ENCODE peak calls at places on chromosomes 3 and 15, in eight cellular contexts. One of them, this sample, is unnamed.
A peak's percentile ranks its signal among the peaks of the same experiment; 100 is the strongest.

GRCh38 chr3:196631655-196632032 is 7.8 kb upstream of the NRROS start:
- DNase-seq in mammary epithelial cell: no peak
- DNase-seq in Panc1: no peak
- DNase-seq in psoas muscle: no peak
- DNase-seq in neural progenitor cell: no peak
- DNase-seq in stomach: no peak
- DNase-seq in A673: no peak
- DNase-seq in heart right ventricle: no peak
- DNase-seq in this sample: no peak

GRCh38 chr3:171883893-171884279 is 40.7 kb downstream of the TMEM212 start:
- DNase-seq in mammary epithelial cell: no peak
- DNase-seq in Panc1: no peak
- DNase-seq in psoas muscle: no peak
- DNase-seq in neural progenitor cell: no peak
- DNase-seq in stomach: no peak
- DNase-seq in A673: no peak
- DNase-seq in heart right ventricle: no peak
- DNase-seq in this sample: no peak

GRCh38 chr15:55991841-55992768 is 1.3 kb downstream of the NEDD4 start:
- DNase-seq in mammary epithelial cell: no peak
- DNase-seq in Panc1: no peak
- DNase-seq in psoas muscle: no peak
- DNase-seq in neural progenitor cell: no peak
- DNase-seq in stomach: no peak
- DNase-seq in A673: no peak
- DNase-seq in heart right ventricle: no peak
- DNase-seq in this sample: no peak

GRCh38 chr3:78178209-78178608 is 1138.3 kb downstream of the ROBO2 start:
- DNase-seq in mammary epithelial cell: no peak
- DNase-seq in Panc1: no peak
- DNase-seq in psoas muscle: no peak
- DNase-seq in neural progenitor cell: no peak
- DNase-seq in stomach: no peak
- DNase-seq in A673: no peak
- DNase-seq in heart right ventricle: no peak
- DNase-seq in this sample: no peak

GRCh38 chr15:63938486-63939061 is 104.8 kb upstream of the HERC1 start:
- DNase-seq in mammary epithelial cell: no peak
- DNase-seq in Panc1: no peak
- DNase-seq in psoas muscle: no peak
- DNase-seq in neural progenitor cell: no peak
- DNase-seq in stomach: no peak
- DNase-seq in A673: peak; percentile 33
- DNase-seq in heart right ventricle: no peak
- DNase-seq in this sample: no peak

GRCh38 chr3:25910997-25911396 is 121.1 kb downstream of the OXSM start:
- DNase-seq in mammary epithelial cell: no peak
- DNase-seq in Panc1: no peak
- DNase-seq in psoas muscle: no peak
- DNase-seq in neural progenitor cell: peak; percentile 65
- DNase-seq in stomach: no peak
- DNase-seq in A673: peak; percentile 61
- DNase-seq in heart right ventricle: no peak
- DNase-seq in this sample: no peak

GRCh38 chr3:138397983-138398382 is 36.4 kb upstream of the ESYT3 start:
- DNase-seq in mammary epithelial cell: no peak
- DNase-seq in Panc1: no peak
- DNase-seq in psoas muscle: no peak
- DNase-seq in neural progenitor cell: no peak
- DNase-seq in stomach: no peak
- DNase-seq in A673: no peak
- DNase-seq in heart right ventricle: no peak
- DNase-seq in this sample: no peak

GRCh38 chr3:68972358-68972979 is 40.1 kb upstream of the TAFA4 start:
- DNase-seq in mammary epithelial cell: peak; percentile 38
- DNase-seq in Panc1: peak; percentile 30
- DNase-seq in psoas muscle: peak; percentile 18
- DNase-seq in neural progenitor cell: peak; percentile 92
- DNase-seq in stomach: no peak
- DNase-seq in A673: peak; percentile 67
- DNase-seq in heart right ventricle: peak; percentile 36
- DNase-seq in this sample: no peak

GRCh38 chr3:14178247-14179113 is at the start of the genes LSM3 and XPC:
- DNase-seq in mammary epithelial cell: peak; percentile 98
- DNase-seq in Panc1: peak; percentile 85
- DNase-seq in psoas muscle: peak; percentile 97
- DNase-seq in neural progenitor cell: peak; percentile 98
- DNase-seq in stomach: peak; percentile 98
- DNase-seq in A673: peak; percentile 99
- DNase-seq in heart right ventricle: peak; percentile 97
- DNase-seq in this sample: peak; percentile 96

GRCh38 chr3:165185707-165186327 is 10.4 kb downstream of the SLITRK3 start:
- DNase-seq in mammary epithelial cell: peak; percentile 25
- DNase-seq in Panc1: peak; percentile 32
- DNase-seq in psoas muscle: peak; percentile 12
- DNase-seq in neural progenitor cell: peak; percentile 84
- DNase-seq in stomach: peak; percentile 49
- DNase-seq in A673: peak; percentile 80
- DNase-seq in heart right ventricle: peak; percentile 29
- DNase-seq in this sample: no peak

GRCh38 chr3:184002469-184002868 is 15.2 kb downstream of the ABCC5 start:
- DNase-seq in mammary epithelial cell: no peak
- DNase-seq in Panc1: no peak
- DNase-seq in psoas muscle: peak; percentile 61
- DNase-seq in neural progenitor cell: no peak
- DNase-seq in stomach: no peak
- DNase-seq in A673: no peak
- DNase-seq in heart right ventricle: peak; percentile 43
- DNase-seq in this sample: no peak

GRCh38 chr3:196688349-196688748 is 23.7 kb downstream of the CEP19 start:
- DNase-seq in mammary epithelial cell: peak; percentile 42
- DNase-seq in Panc1: no peak
- DNase-seq in psoas muscle: peak; percentile 23
- DNase-seq in neural progenitor cell: no peak
- DNase-seq in stomach: no peak
- DNase-seq in A673: peak; percentile 89
- DNase-seq in heart right ventricle: peak; percentile 20
- DNase-seq in this sample: no peak

GRCh38 chr3:104396974-104397669 is 969.6 kb upstream of the ALCAM start:
- DNase-seq in mammary epithelial cell: peak; percentile 17
- DNase-seq in Panc1: no peak
- DNase-seq in psoas muscle: no peak
- DNase-seq in neural progenitor cell: no peak
- DNase-seq in stomach: no peak
- DNase-seq in A673: no peak
- DNase-seq in heart right ventricle: no peak
- DNase-seq in this sample: peak; percentile 27

GRCh38 chr3:54857343-54857742 is 70.5 kb downstream of the LRTM1 start:
- DNase-seq in mammary epithelial cell: peak; percentile 81
- DNase-seq in Panc1: no peak
- DNase-seq in psoas muscle: no peak
- DNase-seq in neural progenitor cell: no peak
- DNase-seq in stomach: no peak
- DNase-seq in A673: no peak
- DNase-seq in heart right ventricle: no peak
- DNase-seq in this sample: no peak

GRCh38 chr3:195886181-195887141 is 21.9 kb downstream of the TNK2 start:
- DNase-seq in mammary epithelial cell: no peak
- DNase-seq in Panc1: no peak
- DNase-seq in psoas muscle: peak; percentile 49
- DNase-seq in neural progenitor cell: no peak
- DNase-seq in stomach: no peak
- DNase-seq in A673: no peak
- DNase-seq in heart right ventricle: peak; percentile 50
- DNase-seq in this sample: no peak

GRCh38 chr3:53109822-53110771 is 20.1 kb downstream of the RFT1 start:
- DNase-seq in mammary epithelial cell: no peak
- DNase-seq in Panc1: no peak
- DNase-seq in psoas muscle: peak; percentile 56
- DNase-seq in neural progenitor cell: peak; percentile 59
- DNase-seq in stomach: peak; percentile 45
- DNase-seq in A673: peak; percentile 27
- DNase-seq in heart right ventricle: no peak
- DNase-seq in this sample: peak; percentile 55

GRCh38 chr3:194339356-194339755 is 11.8 kb downstream of the CPN2 start:
- DNase-seq in mammary epithelial cell: no peak
- DNase-seq in Panc1: no peak
- DNase-seq in psoas muscle: no peak
- DNase-seq in neural progenitor cell: peak; percentile 51
- DNase-seq in stomach: no peak
- DNase-seq in A673: no peak
- DNase-seq in heart right ventricle: no peak
- DNase-seq in this sample: no peak

GRCh38 chr15:89490550-89491315 is 5.7 kb downstream of the RHCG start:
- DNase-seq in mammary epithelial cell: no peak
- DNase-seq in Panc1: no peak
- DNase-seq in psoas muscle: no peak
- DNase-seq in neural progenitor cell: no peak
- DNase-seq in stomach: no peak
- DNase-seq in A673: no peak
- DNase-seq in heart right ventricle: no peak
- DNase-seq in this sample: peak; percentile 53

GRCh38 chr15:89490081-89490480 is 6.3 kb downstream of the RHCG start:
- DNase-seq in mammary epithelial cell: no peak
- DNase-seq in Panc1: no peak
- DNase-seq in psoas muscle: no peak
- DNase-seq in neural progenitor cell: no peak
- DNase-seq in stomach: no peak
- DNase-seq in A673: no peak
- DNase-seq in heart right ventricle: no peak
- DNase-seq in this sample: peak; percentile 6

GRCh38 chr15:89483079-89483478 is 13.3 kb downstream of the RHCG start:
- DNase-seq in mammary epithelial cell: no peak
- DNase-seq in Panc1: no peak
- DNase-seq in psoas muscle: no peak
- DNase-seq in neural progenitor cell: no peak
- DNase-seq in stomach: no peak
- DNase-seq in A673: no peak
- DNase-seq in heart right ventricle: no peak
- DNase-seq in this sample: peak; percentile 32

GRCh38 chr15:89489376-89489775 is 7.0 kb downstream of the RHCG start:
- DNase-seq in mammary epithelial cell: no peak
- DNase-seq in Panc1: no peak
- DNase-seq in psoas muscle: no peak
- DNase-seq in neural progenitor cell: no peak
- DNase-seq in stomach: no peak
- DNase-seq in A673: no peak
- DNase-seq in heart right ventricle: no peak
- DNase-seq in this sample: no peak

GRCh38 chr15:89486726-89487050 is 9.7 kb downstream of the RHCG start:
- DNase-seq in mammary epithelial cell: peak; percentile 26
- DNase-seq in Panc1: no peak
- DNase-seq in psoas muscle: no peak
- DNase-seq in neural progenitor cell: peak; percentile 13
- DNase-seq in stomach: no peak
- DNase-seq in A673: peak; percentile 56
- DNase-seq in heart right ventricle: no peak
- DNase-seq in this sample: peak; percentile 55
- H3K4me1 ChIP-seq in mammary epithelial cell: no peaks in the 10 kb centered on the region
- H3K4me1 ChIP-seq in Panc1: no peaks in the 10 kb centered on the region
- H3K4me1 ChIP-seq in psoas muscle: no peaks in the 10 kb centered on the region
- H3K4me1 ChIP-seq in neural progenitor cell: no peaks in the 10 kb centered on the region
- H3K4me1 ChIP-seq in stomach: no peaks in the 10 kb centered on the region
- H3K4me1 ChIP-seq in A673: no peaks in the 10 kb centered on the region
- H3K4me1 ChIP-seq in heart right ventricle: no peaks in the 10 kb centered on the region
- H3K4me1 ChIP-seq in this sample: no peaks in the 10 kb centered on the region

DNA sequence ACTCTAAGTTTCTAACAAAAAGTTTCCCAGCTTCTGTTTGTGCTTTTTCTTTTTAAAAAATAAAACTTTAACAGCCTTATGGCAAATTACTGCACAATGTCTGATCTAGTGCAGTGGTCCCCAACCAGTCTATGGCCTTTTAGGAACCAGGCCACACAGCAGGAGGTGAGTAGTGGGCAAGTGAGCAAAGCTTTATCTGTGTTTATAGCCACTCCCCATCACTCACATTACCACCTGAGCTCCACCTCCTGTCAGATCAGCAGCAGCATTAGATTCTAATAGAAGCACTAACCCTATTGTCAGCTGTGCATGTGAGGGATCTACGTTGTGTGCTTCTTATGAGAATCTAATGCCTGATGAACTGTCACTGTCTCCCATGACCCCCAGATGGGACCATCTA is 5.6 kb downstream of the MKRN2 start:
- DNase-seq in mammary epithelial cell: no peak
- DNase-seq in Panc1: no peak
- DNase-seq in psoas muscle: no peak
- DNase-seq in neural progenitor cell: no peak
- DNase-seq in stomach: no peak
- DNase-seq in A673: no peak
- DNase-seq in heart right ventricle: no peak
- DNase-seq in this sample: no peak
- H3K4me1 ChIP-seq in mammary epithelial cell: peaks cover 16% of the 10 kb centered on the region
- H3K4me1 ChIP-seq in Panc1: peaks cover 35% of the 10 kb centered on the region
- H3K4me1 ChIP-seq in psoas muscle: peaks cover 70% of the 10 kb centered on the region
- H3K4me1 ChIP-seq in neural progenitor cell: peaks cover 23% of the 10 kb centered on the region
- H3K4me1 ChIP-seq in stomach: peaks cover 35% of the 10 kb centered on the region
- H3K4me1 ChIP-seq in A673: peaks cover 11% of the 10 kb centered on the region
- H3K4me1 ChIP-seq in heart right ventricle: peaks cover 5% of the 10 kb centered on the region
- H3K4me1 ChIP-seq in this sample: peaks cover 54% of the 10 kb centered on the region

GRCh38 chr3:119645813-119646212 is 14.6 kb downstream of the POPDC2 start:
- DNase-seq in mammary epithelial cell: no peak
- DNase-seq in Panc1: no peak
- DNase-seq in psoas muscle: no peak
- DNase-seq in neural progenitor cell: no peak
- DNase-seq in stomach: no peak
- DNase-seq in A673: no peak
- DNase-seq in heart right ventricle: no peak
- DNase-seq in this sample: no peak

GRCh38 chr3:119647177-119647576 is 13.2 kb downstream of the POPDC2 start:
- DNase-seq in mammary epithelial cell: no peak
- DNase-seq in Panc1: no peak
- DNase-seq in psoas muscle: no peak
- DNase-seq in neural progenitor cell: no peak
- DNase-seq in stomach: no peak
- DNase-seq in A673: no peak
- DNase-seq in heart right ventricle: peak; percentile 79
- DNase-seq in this sample: no peak

GRCh38 chr3:119649764-119650163 is 10.6 kb downstream of the POPDC2 start:
- DNase-seq in mammary epithelial cell: no peak
- DNase-seq in Panc1: no peak
- DNase-seq in psoas muscle: no peak
- DNase-seq in neural progenitor cell: no peak
- DNase-seq in stomach: no peak
- DNase-seq in A673: no peak
- DNase-seq in heart right ventricle: no peak
- DNase-seq in this sample: no peak

GRCh38 chr3:119644481-119644880 is 15.9 kb downstream of the POPDC2 start:
- DNase-seq in mammary epithelial cell: no peak
- DNase-seq in Panc1: no peak
- DNase-seq in psoas muscle: no peak
- DNase-seq in neural progenitor cell: no peak
- DNase-seq in stomach: no peak
- DNase-seq in A673: no peak
- DNase-seq in heart right ventricle: no peak
- DNase-seq in this sample: no peak

GRCh38 chr3:119647843-119648575 is 12.4 kb downstream of the POPDC2 start:
- DNase-seq in mammary epithelial cell: no peak
- DNase-seq in Panc1: no peak
- DNase-seq in psoas muscle: no peak
- DNase-seq in neural progenitor cell: no peak
- DNase-seq in stomach: no peak
- DNase-seq in A673: no peak
- DNase-seq in heart right ventricle: no peak
- DNase-seq in this sample: no peak
- H3K4me1 ChIP-seq in mammary epithelial cell: peaks cover 12% of the 10 kb centered on the region
- H3K4me1 ChIP-seq in Panc1: peaks cover 2% of the 10 kb centered on the region
- H3K4me1 ChIP-seq in psoas muscle: peaks cover 92% of the 10 kb centered on the region
- H3K4me1 ChIP-seq in neural progenitor cell: peaks cover 26% of the 10 kb centered on the region
- H3K4me1 ChIP-seq in stomach: peaks cover 8% of the 10 kb centered on the region
- H3K4me1 ChIP-seq in A673: no peaks in the 10 kb centered on the region
- H3K4me1 ChIP-seq in heart right ventricle: peaks cover 22% of the 10 kb centered on the region
- H3K4me1 ChIP-seq in this sample: peaks cover 15% of the 10 kb centered on the region

GRCh38 chr3:159796226-159796625 is 192.4 kb upstream of the IL12A start:
- DNase-seq in mammary epithelial cell: no peak
- DNase-seq in Panc1: no peak
- DNase-seq in psoas muscle: no peak
- DNase-seq in neural progenitor cell: no peak
- DNase-seq in stomach: no peak
- DNase-seq in A673: no peak
- DNase-seq in heart right ventricle: no peak
- DNase-seq in this sample: peak; percentile 81
- H3K4me1 ChIP-seq in mammary epithelial cell: peaks cover 34% of the 10 kb centered on the region
- H3K4me1 ChIP-seq in Panc1: peaks cover 11% of the 10 kb centered on the region
- H3K4me1 ChIP-seq in psoas muscle: no peaks in the 10 kb centered on the region
- H3K4me1 ChIP-seq in neural progenitor cell: no peaks in the 10 kb centered on the region
- H3K4me1 ChIP-seq in stomach: peaks cover 7% of the 10 kb centered on the region
- H3K4me1 ChIP-seq in A673: no peaks in the 10 kb centered on the region
- H3K4me1 ChIP-seq in heart right ventricle: peaks cover 10% of the 10 kb centered on the region
- H3K4me1 ChIP-seq in this sample: peaks cover 64% of the 10 kb centered on the region